ENCODE peak calls at places on chromosomes 4 and X, in ten cellular contexts. D is activated T-cell treated with anti-CD3 and anti-CD28 coated beads for 1 hour; S is BJ; V is small intestine; E is retina; G is AG20443; F is D341Med; Y is GM12892; L is stimulated activated CD4-positive, alpha-beta T cell treated with anti-CD3 and anti-CD28 coated beads, Interleukin-12 subunit alpha, Interleukin-12 subunit beta, amount 100 ng/mL, for 4 hours; H is NCI-H2171 treated with DMSO at 0.1 percent for 48 hours. Q is an unnamed sample.

GRCh38 chr4:104693601-104694201 is 199.0 kb upstream of the CXXC4 start:
- DNase-seq in D (no peak), S (no peak), V (no peak), E (no peak), G (no peak), F (no peak), Y (no peak), L (no peak), H (peak), Q (no peak)

GRCh38 chr4:120636120-120636630 is 286.4 kb downstream of the PRDM5 start:
- DNase-seq in D (no peak), S (no peak), V (no peak), E (no peak), G (no peak), F (no peak), Y (no peak), L (no peak), H (no peak), Q (no peak)

GRCh38 chr4:52995341-52996030 is 133.4 kb downstream of the RASL11B start:
- DNase-seq in D (no peak), S (no peak), V (no peak), E (no peak), G (no peak), F (no peak), Y (no peak), L (no peak), H (no peak), Q (no peak)

GRCh38 chr4:17092990-17093880 is 194.8 kb upstream of the LDB2 start:
- DNase-seq in D (no peak), S (no peak), V (no peak), E (no peak), G (no peak), F (no peak), Y (no peak), L (no peak), H (no peak), Q (no peak)

GRCh38 chr4:159292137-159292896 is 189.4 kb downstream of the RAPGEF2 start:
- DNase-seq in D (no peak), S (no peak), V (no peak), E (no peak), G (no peak), F (no peak), Y (no peak), L (no peak), H (no peak), Q (peak)

GRCh38 chrX:65643046-65643785 is 24.2 kb upstream of the MSN start:
- DNase-seq in D (no peak), S (no peak), V (no peak), E (no peak), G (peak), F (no peak), Y (no peak), L (no peak), H (no peak), Q (no peak)

GRCh38 chr4:104493071-104493831 is 1.4 kb downstream of the CXXC4 start:
- DNase-seq in D (no peak), S (no peak), V (no peak), E (peak), G (no peak), F (no peak), Y (no peak), L (no peak), H (no peak), Q (no peak)

GRCh38 chrX:40068048-40068447 is 29.7 kb downstream of the BCOR start:
- DNase-seq in D (no peak), S (no peak), V (no peak), E (no peak), G (peak), F (no peak), Y (no peak), L (no peak), H (no peak), Q (no peak)

GRCh38 chr4:56187601-56188177 is 199.6 kb downstream of the AASDH start:
- DNase-seq in D (no peak), S (no peak), V (peak), E (no peak), G (no peak), F (no peak), Y (no peak), L (no peak), H (peak), Q (no peak)

GRCh38 chr4:73019462-73020047 is 50.0 kb downstream of the COX18 start:
- DNase-seq in D (no peak), S (no peak), V (peak), E (peak), G (peak), F (peak), Y (no peak), L (no peak), H (peak), Q (no peak)

GRCh38 chr4:111943796-111944203 is 201.5 kb upstream of the FAM241A start:
- DNase-seq in D (no peak), S (no peak), V (peak), E (peak), G (peak), F (peak), Y (peak), L (no peak), H (peak), Q (peak)

GRCh38 chrX:153970398-153971123 is 1.1 kb downstream of the HCFC1 start:
- DNase-seq in D (no peak), S (no peak), V (peak), E (peak), G (peak), F (peak), Y (no peak), L (no peak), H (peak), Q (no peak)

GRCh38 chr4:108181704-108182103 is 13.0 kb upstream of the LEF1 start:
- DNase-seq in D (no peak), S (no peak), V (no peak), E (no peak), G (no peak), F (no peak), Y (no peak), L (no peak), H (no peak), Q (no peak)

GRCh38 chr4:174461438-174462106 is 60.7 kb downstream of the HPGD start:
- DNase-seq in D (no peak), S (no peak), V (peak), E (no peak), G (no peak), F (no peak), Y (no peak), L (no peak), H (no peak), Q (no peak)

GRCh38 chrX:85159644-85160043 is 83.9 kb downstream of the SATL1 start:
- DNase-seq in D (no peak), S (no peak), V (no peak), E (no peak), G (no peak), F (no peak), Y (no peak), L (no peak), H (no peak), Q (no peak)

GRCh38 chr4:127832585-127832984 is 48.1 kb upstream of the PLK4 start:
- DNase-seq in D (no peak), S (no peak), V (no peak), E (no peak), G (no peak), F (no peak), Y (no peak), L (no peak), H (no peak), Q (no peak)

GRCh38 chrX:104522386-104522785 is 43.6 kb upstream of the IL1RAPL2 start:
- DNase-seq in D (no peak), S (no peak), V (no peak), E (no peak), G (no peak), F (no peak), Y (no peak), L (no peak), H (no peak), Q (peak)

GRCh38 chr4:121676388-121677075 is 20.2 kb downstream of the ANXA5 start:
- DNase-seq in D (no peak), S (no peak), V (peak), E (no peak), G (no peak), F (no peak), Y (no peak), L (no peak), H (no peak), Q (no peak)

GRCh38 chr4:8278421-8279287 is 9.1 kb downstream of the HTRA3 start:
- DNase-seq in D (no peak), S (peak), V (no peak), E (no peak), G (peak), F (no peak), Y (no peak), L (no peak), H (peak), Q (no peak)

GRCh38 chr4:121951570-121952110 is at the start of gene TRPC3:
- DNase-seq in D (peak), S (no peak), V (no peak), E (peak), G (peak), F (peak), Y (no peak), L (peak), H (no peak), Q (peak)

GRCh38 chr4:185016946-185017797 is 1.1 kb upstream of the HELT start:
- DNase-seq in D (no peak), S (no peak), V (no peak), E (peak), G (no peak), F (no peak), Y (no peak), L (no peak), H (no peak), Q (peak)

GRCh38 chr4:155903453-155903852 is at the start of gene TDO2:
- DNase-seq in D (no peak), S (no peak), V (no peak), E (no peak), G (no peak), F (no peak), Y (no peak), L (no peak), H (no peak), Q (no peak)

GRCh38 chr4:96767815-96768480 is 928.1 kb downstream of the PDHA2 start:
- DNase-seq in D (no peak), S (no peak), V (no peak), E (no peak), G (no peak), F (no peak), Y (no peak), L (no peak), H (no peak), Q (no peak)

GRCh38 chr4:180960758-180961401 is 1282.3 kb upstream of the TENM3 start:
- DNase-seq in D (no peak), S (no peak), V (no peak), E (peak), G (peak), F (peak), Y (no peak), L (no peak), H (no peak), Q (no peak)

GRCh38 chr4:150367326-150367725 is 214.6 kb upstream of the MAB21L2 start:
- DNase-seq in D (no peak), S (no peak), V (no peak), E (no peak), G (no peak), F (no peak), Y (no peak), L (no peak), H (no peak), Q (peak)

GRCh38 chr4:153538408-153539057 is 72.4 kb downstream of the TMEM131L start:
- DNase-seq in D (no peak), S (no peak), V (no peak), E (peak), G (peak), F (peak), Y (no peak), L (no peak), H (peak), Q (no peak)

GRCh38 chrX:55127692-55128091 is 38.9 kb downstream of the PAGE2 start:
- DNase-seq in D (no peak), S (no peak), V (no peak), E (no peak), G (no peak), F (no peak), Y (no peak), L (no peak), H (no peak), Q (no peak)

GRCh38 chrX:119410027-119410819 is 11.1 kb downstream of the SLC25A43 start:
- DNase-seq in D (no peak), S (peak), V (peak), E (no peak), G (peak), F (no peak), Y (no peak), L (no peak), H (no peak), Q (no peak)

GRCh38 chrX:79524642-79525041 is 157.5 kb upstream of the ITM2A start:
- DNase-seq in D (no peak), S (no peak), V (peak), E (no peak), G (no peak), F (no peak), Y (no peak), L (no peak), H (no peak), Q (no peak)

GRCh38 chrX:82961129-82961528 is 547.0 kb upstream of the POU3F4 start:
- DNase-seq in D (no peak), S (no peak), V (no peak), E (no peak), G (no peak), F (no peak), Y (no peak), L (no peak), H (no peak), Q (peak)

GRCh38 chr4:174402470-174403176 is 118.9 kb downstream of the CEP44 start:
- DNase-seq in D (no peak), S (no peak), V (no peak), E (no peak), G (peak), F (no peak), Y (no peak), L (no peak), H (no peak), Q (no peak)

GRCh38 chr4:8580321-8581093 is at the start of gene GPR78:
- DNase-seq in D (peak), S (no peak), V (peak), E (peak), G (peak), F (no peak), Y (peak), L (peak), H (peak), Q (peak)

GRCh38 chrX:135556055-135556454 is 35.6 kb downstream of the INTS6L start:
- DNase-seq in D (no peak), S (no peak), V (no peak), E (no peak), G (no peak), F (no peak), Y (no peak), L (no peak), H (no peak), Q (no peak)